ENCODE peak calls at places on chromosomes 4 and X, in nine cellular contexts. J is GM23248, V is GM23338, B is astrocyte, I is PC-3, K is mammary epithelial cell, Q is H9, F is neuronal stem cell, M is IMR-90. T is an unnamed sample.

GRCh38 chrX:111386884-111387283 is 25.1 kb downstream of the DCX start:
- DNase-seq in Q (no peak), J (no peak), F (no peak), I (no peak), B (no peak), M (no peak), K (no peak), V (no peak), T (no peak)

GRCh38 chrX:13808865-13809264 is 8.0 kb downstream of the GPM6B start:
- DNase-seq in K (peak; percentile 69), M (no peak), V (no peak), Q (no peak), I (no peak), F (no peak), B (peak; percentile 9), J (no peak), T (no peak)

GRCh38 chr4:158159054-158159717 is 13.6 kb downstream of the GASK1B start:
- DNase-seq in Q (no peak), M (peak; percentile 87), F (no peak), I (peak; percentile 12), K (peak; percentile 93), J (peak; percentile 77), V (no peak), B (peak; percentile 95), T (peak; percentile 58)

GRCh38 chr4:42612898-42613297 is 44.0 kb downstream of the ATP8A1 start:
- DNase-seq in B (no peak), K (no peak), I (no peak), Q (no peak), V (no peak), F (no peak), J (no peak), M (no peak), T (no peak)

GRCh38 chrX:17413228-17413627 is 38.2 kb downstream of the NHS start:
- DNase-seq in M (peak; percentile 88), Q (no peak), B (peak; percentile 96), J (peak; percentile 80), F (no peak), V (no peak), I (peak; percentile 45), K (peak; percentile 91), T (peak; percentile 90)

GRCh38 chrX:24253030-24253429 is 60.8 kb downstream of the SUPT20HL2 start:
- DNase-seq in Q (no peak), I (no peak), B (no peak), J (no peak), V (no peak), F (no peak), M (no peak), K (no peak), T (no peak)

GRCh38 chrX:107440187-107440586 is 9.3 kb upstream of the FRMPD3 start:
- DNase-seq in J (no peak), I (no peak), Q (no peak), K (no peak), V (no peak), F (no peak), B (no peak), M (no peak), T (no peak)

GRCh38 chrX:136625246-136625645 is 22.7 kb upstream of the CD40LG start:
- DNase-seq in V (no peak), I (no peak), B (no peak), K (no peak), M (no peak), Q (no peak), F (no peak), J (no peak), T (no peak)

GRCh38 chr4:145840801-145841200 is 97.8 kb downstream of the ZNF827 start:
- DNase-seq in J (no peak), M (no peak), B (no peak), K (no peak), F (no peak), I (no peak), V (no peak), Q (no peak), T (no peak)

GRCh38 chr4:34181891-34182290 is 2062.4 kb downstream of the ARAP2 start:
- DNase-seq in B (peak; percentile 48), J (peak; percentile 66), K (peak; percentile 63), V (no peak), M (peak; percentile 61), Q (no peak), F (no peak), I (peak; percentile 69), T (no peak)

GRCh38 chr4:55636622-55636999 is 513 bp upstream of the NMU start:
- DNase-seq in Q (peak; percentile 35), V (peak; percentile 48), K (no peak), M (no peak), F (peak; percentile 17), I (no peak), J (no peak), B (no peak), T (no peak)

GRCh38 chr4:74531952-74532794 is 87.2 kb downstream of the AREG start:
- DNase-seq in J (peak; percentile 78), M (peak; percentile 87), Q (peak; percentile 31), B (peak; percentile 54), I (peak; percentile 85), K (peak; percentile 78), V (peak; percentile 82), F (peak; percentile 35), T (no peak)

GRCh38 chr4:4344915-4345527 is 41.9 kb upstream of the NSG1 start:
- DNase-seq in V (no peak), F (no peak), Q (no peak), I (no peak), B (no peak), J (no peak), K (no peak), M (no peak), T (no peak)

GRCh38 chr4:158860856-158861255 is 92.0 kb downstream of the FNIP2 start:
- DNase-seq in Q (no peak), B (no peak), J (no peak), K (no peak), V (no peak), M (no peak), F (no peak), I (no peak), T (no peak)

GRCh38 chrX:133399411-133399810 is 15.9 kb downstream of the GPC4 start:
- DNase-seq in J (no peak), M (no peak), I (no peak), Q (no peak), V (peak; percentile 32), K (no peak), B (no peak), F (no peak), T (no peak)

GRCh38 chrX:80223922-80224579 is 196.2 kb upstream of the TENT5D start:
- DNase-seq in B (no peak), J (no peak), V (peak; percentile 17), Q (no peak), M (no peak), K (no peak), I (peak; percentile 31), F (no peak), T (no peak)

GRCh38 chr4:83546796-83547195 is 10.9 kb downstream of the GPAT3 start:
- DNase-seq in B (no peak), Q (no peak), F (no peak), K (no peak), M (no peak), J (peak; percentile 37), I (no peak), V (no peak), T (no peak)

DNA sequence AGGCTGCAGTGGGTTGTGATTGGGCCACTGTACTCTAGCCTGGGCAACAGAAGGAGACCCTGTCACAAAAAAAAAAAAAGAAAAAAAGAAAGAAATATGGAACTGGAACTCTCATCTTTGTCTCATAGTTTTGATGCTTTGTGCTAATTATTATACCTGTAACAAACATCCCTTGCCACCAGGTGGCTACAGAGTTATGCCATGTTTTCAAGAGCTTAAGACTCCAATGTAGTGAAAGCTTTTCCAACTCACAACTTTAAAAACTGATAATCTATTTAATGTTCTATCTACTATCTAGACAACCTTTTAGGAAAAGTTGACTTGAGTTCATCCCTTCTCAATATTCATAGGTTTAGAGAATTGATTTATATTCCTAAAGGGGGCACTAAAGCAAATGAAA is 42.4 kb downstream of the HTR2C start:
- DNase-seq in M (peak; percentile 3), V (peak; percentile 26), F (no peak), J (peak; percentile 32), Q (no peak), K (peak; percentile 5), I (peak; percentile 39), B (no peak), T (no peak)
- H2AFZ ChIP-seq in M (no peak overlapping the region), V (no peak overlapping the region), F (no peak overlapping the region), J (no peak overlapping the region), Q (no peak overlapping the region), K (no peak overlapping the region), I (no peak overlapping the region), B (no peak overlapping the region), T (no peak overlapping the region)

DNA sequence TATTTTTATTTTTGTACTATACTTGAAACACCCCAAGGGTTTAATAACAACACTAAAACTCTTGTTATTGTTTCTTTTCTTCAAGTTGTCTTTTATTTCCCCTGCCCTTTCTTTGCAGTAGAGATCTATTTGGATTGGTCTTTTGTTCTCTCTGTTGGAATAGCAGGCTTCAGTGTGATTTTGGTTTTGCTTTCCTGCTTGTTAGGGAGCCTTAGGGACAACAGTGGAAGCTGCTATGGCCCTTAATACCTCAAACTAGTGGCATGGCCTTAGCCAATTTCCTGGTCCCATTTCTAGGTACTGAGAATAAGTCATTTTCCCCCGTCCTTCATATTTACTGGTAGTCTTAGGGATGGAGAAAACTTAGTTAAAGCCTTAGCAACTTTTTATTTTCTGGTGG is 535.4 kb upstream of the NDST4 start:
- DNase-seq in B (no peak), V (no peak), J (no peak), M (no peak), F (peak; percentile 29), Q (no peak), K (no peak), I (no peak), T (no peak)
- H2AFZ ChIP-seq in B (no peak overlapping the region), V (no peak overlapping the region), J (no peak overlapping the region), M (no peak overlapping the region), F (peak overlapping the region; percentile 25), Q (no peak overlapping the region), K (no peak overlapping the region), I (no peak overlapping the region), T (no peak overlapping the region)

GRCh38 chr4:113919611-113920010 is 59.8 kb downstream of the ARSJ start:
- DNase-seq in V (peak; percentile 13), J (peak; percentile 55), K (peak; percentile 57), B (peak; percentile 64), Q (no peak), M (peak; percentile 75), F (no peak), I (peak; percentile 37), T (peak; percentile 4)
- H2AFZ ChIP-seq in V (peak overlapping the region; percentile 4), J (no peak overlapping the region), K (no peak overlapping the region), B (no peak overlapping the region), Q (no peak overlapping the region), M (peak overlapping the region; percentile 54), F (no peak overlapping the region), I (no peak overlapping the region), T (no peak overlapping the region)

GRCh38 chr4:154376461-154376860 is 115.1 kb downstream of the DCHS2 start:
- DNase-seq in I (no peak), Q (no peak), K (no peak), F (no peak), M (no peak), J (no peak), B (no peak), V (no peak), T (no peak)
- H2AFZ ChIP-seq in I (no peak overlapping the region), Q (no peak overlapping the region), K (no peak overlapping the region), F (no peak overlapping the region), M (no peak overlapping the region), J (no peak overlapping the region), B (no peak overlapping the region), V (no peak overlapping the region), T (no peak overlapping the region)